ENCODE peak calls at places on chromosomes 3 and 15, in eight cellular contexts. One of them, this sample, is unnamed.

GRCh38 chr3:127208483-127209100 is 15.7 kb downstream of the PRR23E start:
- DNase-seq in heart left ventricle: no peak
- DNase-seq in brain microvascular endothelial cell: no peak
- DNase-seq in SJSA1: peak; percentile 9
- DNase-seq in ovary: no peak
- DNase-seq in CD4-positive, alpha-beta memory T cell: no peak
- DNase-seq in transverse colon: no peak
- DNase-seq in tibial artery: peak; percentile 15
- DNase-seq in this sample: no peak

GRCh38 chr3:3447671-3448070 is 268.2 kb upstream of the CRBN start:
- DNase-seq in brain microvascular endothelial cell: no peak
- DNase-seq in transverse colon: no peak
- DNase-seq in ovary: no peak
- DNase-seq in heart left ventricle: no peak
- DNase-seq in CD4-positive, alpha-beta memory T cell: no peak
- DNase-seq in tibial artery: no peak
- DNase-seq in SJSA1: no peak
- DNase-seq in this sample: no peak

GRCh38 chr3:68256635-68257034 is 602.2 kb upstream of the SUCLG2 start:
- DNase-seq in brain microvascular endothelial cell: no peak
- DNase-seq in ovary: no peak
- DNase-seq in tibial artery: no peak
- DNase-seq in transverse colon: no peak
- DNase-seq in SJSA1: no peak
- DNase-seq in CD4-positive, alpha-beta memory T cell: peak; percentile 7
- DNase-seq in heart left ventricle: no peak
- DNase-seq in this sample: no peak

GRCh38 chr15:100248236-100248635 is 93.5 kb downstream of the ADAMTS17 start:
- DNase-seq in tibial artery: no peak
- DNase-seq in CD4-positive, alpha-beta memory T cell: no peak
- DNase-seq in brain microvascular endothelial cell: no peak
- DNase-seq in transverse colon: no peak
- DNase-seq in heart left ventricle: no peak
- DNase-seq in ovary: peak; percentile 5
- DNase-seq in SJSA1: peak; percentile 22
- DNase-seq in this sample: no peak

GRCh38 chr3:167783781-167784180 is 48.3 kb downstream of the SERPINI1 start:
- DNase-seq in ovary: no peak
- DNase-seq in CD4-positive, alpha-beta memory T cell: no peak
- DNase-seq in heart left ventricle: peak; percentile 19
- DNase-seq in transverse colon: no peak
- DNase-seq in SJSA1: no peak
- DNase-seq in tibial artery: no peak
- DNase-seq in brain microvascular endothelial cell: no peak
- DNase-seq in this sample: no peak

GRCh38 chr3:196354151-196354550 is 16.0 kb upstream of the TM4SF19 start:
- DNase-seq in transverse colon: no peak
- DNase-seq in heart left ventricle: no peak
- DNase-seq in SJSA1: no peak
- DNase-seq in CD4-positive, alpha-beta memory T cell: no peak
- DNase-seq in tibial artery: no peak
- DNase-seq in ovary: no peak
- DNase-seq in brain microvascular endothelial cell: no peak
- DNase-seq in this sample: no peak

GRCh38 chr3:54527953-54528352 is 399.9 kb downstream of the LRTM1 start:
- DNase-seq in SJSA1: no peak
- DNase-seq in transverse colon: no peak
- DNase-seq in heart left ventricle: no peak
- DNase-seq in ovary: no peak
- DNase-seq in tibial artery: peak; percentile 44
- DNase-seq in CD4-positive, alpha-beta memory T cell: no peak
- DNase-seq in brain microvascular endothelial cell: no peak
- DNase-seq in this sample: no peak

GRCh38 chr3:71421820-71422566 is 161.5 kb downstream of the FOXP1 start:
- DNase-seq in CD4-positive, alpha-beta memory T cell: peak; percentile 48
- DNase-seq in brain microvascular endothelial cell: no peak
- DNase-seq in SJSA1: no peak
- DNase-seq in heart left ventricle: no peak
- DNase-seq in transverse colon: no peak
- DNase-seq in tibial artery: no peak
- DNase-seq in ovary: no peak
- DNase-seq in this sample: peak; percentile 70

GRCh38 chr3:4741404-4742307 is 237.6 kb upstream of the BHLHE40 start:
- DNase-seq in brain microvascular endothelial cell: peak; percentile 99
- DNase-seq in transverse colon: peak; percentile 52
- DNase-seq in SJSA1: peak; percentile 74
- DNase-seq in ovary: peak; percentile 86
- DNase-seq in CD4-positive, alpha-beta memory T cell: no peak
- DNase-seq in tibial artery: peak; percentile 79
- DNase-seq in heart left ventricle: peak; percentile 75
- DNase-seq in this sample: no peak

GRCh38 chr15:76340198-76340801 is 3.7 kb downstream of the ISL2 start:
- DNase-seq in brain microvascular endothelial cell: no peak
- DNase-seq in transverse colon: peak; percentile 28
- DNase-seq in heart left ventricle: no peak
- DNase-seq in tibial artery: no peak
- DNase-seq in CD4-positive, alpha-beta memory T cell: no peak
- DNase-seq in ovary: no peak
- DNase-seq in SJSA1: no peak
- DNase-seq in this sample: no peak

GRCh38 chr3:71060536-71060935 is 523.0 kb downstream of the FOXP1 start:
- DNase-seq in ovary: no peak
- DNase-seq in transverse colon: no peak
- DNase-seq in CD4-positive, alpha-beta memory T cell: peak; percentile 46
- DNase-seq in heart left ventricle: no peak
- DNase-seq in brain microvascular endothelial cell: no peak
- DNase-seq in SJSA1: no peak
- DNase-seq in tibial artery: no peak
- DNase-seq in this sample: no peak

GRCh38 chr3:13042127-13042931 is 30.9 kb downstream of the IQSEC1 start:
- DNase-seq in ovary: no peak
- DNase-seq in heart left ventricle: no peak
- DNase-seq in SJSA1: no peak
- DNase-seq in CD4-positive, alpha-beta memory T cell: no peak
- DNase-seq in brain microvascular endothelial cell: no peak
- DNase-seq in tibial artery: no peak
- DNase-seq in transverse colon: no peak
- DNase-seq in this sample: no peak

GRCh38 chr3:62607287-62608029 is 234.1 kb upstream of the FEZF2 start:
- DNase-seq in heart left ventricle: peak; percentile 39
- DNase-seq in CD4-positive, alpha-beta memory T cell: no peak
- DNase-seq in tibial artery: no peak
- DNase-seq in SJSA1: peak; percentile 42
- DNase-seq in brain microvascular endothelial cell: peak; percentile 84
- DNase-seq in transverse colon: no peak
- DNase-seq in ovary: no peak
- DNase-seq in this sample: no peak

GRCh38 chr15:89615135-89615534 is 39.9 kb downstream of the TICRR start:
- DNase-seq in brain microvascular endothelial cell: no peak
- DNase-seq in ovary: no peak
- DNase-seq in heart left ventricle: no peak
- DNase-seq in SJSA1: no peak
- DNase-seq in tibial artery: no peak
- DNase-seq in CD4-positive, alpha-beta memory T cell: no peak
- DNase-seq in transverse colon: no peak
- DNase-seq in this sample: no peak

GRCh38 chr15:81910997-81911396 is 134.8 kb downstream of the MEX3B start:
- DNase-seq in CD4-positive, alpha-beta memory T cell: no peak
- DNase-seq in ovary: no peak
- DNase-seq in heart left ventricle: no peak
- DNase-seq in brain microvascular endothelial cell: no peak
- DNase-seq in transverse colon: no peak
- DNase-seq in tibial artery: no peak
- DNase-seq in SJSA1: no peak
- DNase-seq in this sample: no peak

GRCh38 chr15:41169784-41170183 is 53.7 kb upstream of the INO80 start:
- DNase-seq in SJSA1: no peak
- DNase-seq in tibial artery: peak; percentile 34
- DNase-seq in CD4-positive, alpha-beta memory T cell: no peak
- DNase-seq in ovary: no peak
- DNase-seq in brain microvascular endothelial cell: no peak
- DNase-seq in heart left ventricle: no peak
- DNase-seq in transverse colon: no peak
- DNase-seq in this sample: no peak

GRCh38 chr3:143751643-143752178 is 96.6 kb downstream of the SLC9A9 start:
- DNase-seq in ovary: no peak
- DNase-seq in SJSA1: no peak
- DNase-seq in tibial artery: no peak
- DNase-seq in transverse colon: no peak
- DNase-seq in heart left ventricle: no peak
- DNase-seq in CD4-positive, alpha-beta memory T cell: peak; percentile 39
- DNase-seq in brain microvascular endothelial cell: no peak
- DNase-seq in this sample: no peak

GRCh38 chr3:152235709-152236298 is 32.9 kb upstream of the MBNL1 start:
- DNase-seq in CD4-positive, alpha-beta memory T cell: no peak
- DNase-seq in tibial artery: no peak
- DNase-seq in ovary: no peak
- DNase-seq in transverse colon: no peak
- DNase-seq in brain microvascular endothelial cell: peak; percentile 35
- DNase-seq in SJSA1: no peak
- DNase-seq in heart left ventricle: no peak
- DNase-seq in this sample: no peak

GRCh38 chr3:14256561-14257342 is 78.1 kb downstream of the LSM3 start:
- DNase-seq in transverse colon: peak; percentile 65
- DNase-seq in ovary: no peak
- DNase-seq in heart left ventricle: no peak
- DNase-seq in CD4-positive, alpha-beta memory T cell: no peak
- DNase-seq in SJSA1: no peak
- DNase-seq in tibial artery: no peak
- DNase-seq in brain microvascular endothelial cell: no peak
- DNase-seq in this sample: no peak

GRCh38 chr15:74228723-74229081 is 7.4 kb upstream of the CCDC33 start:
- DNase-seq in brain microvascular endothelial cell: no peak
- DNase-seq in tibial artery: no peak
- DNase-seq in SJSA1: no peak
- DNase-seq in transverse colon: no peak
- DNase-seq in CD4-positive, alpha-beta memory T cell: no peak
- DNase-seq in ovary: no peak
- DNase-seq in heart left ventricle: no peak
- DNase-seq in this sample: no peak

GRCh38 chr3:40737343-40737742 is 212.6 kb downstream of the ZNF621 start:
- DNase-seq in CD4-positive, alpha-beta memory T cell: no peak
- DNase-seq in transverse colon: no peak
- DNase-seq in brain microvascular endothelial cell: no peak
- DNase-seq in SJSA1: no peak
- DNase-seq in heart left ventricle: no peak
- DNase-seq in ovary: no peak
- DNase-seq in tibial artery: no peak
- DNase-seq in this sample: no peak
- H3K4me3 ChIP-seq in CD4-positive, alpha-beta memory T cell: no peak overlapping the region
- H3K4me3 ChIP-seq in transverse colon: no peak overlapping the region
- H3K4me3 ChIP-seq in brain microvascular endothelial cell: no peak overlapping the region
- H3K4me3 ChIP-seq in SJSA1: no peak overlapping the region
- H3K4me3 ChIP-seq in heart left ventricle: no peak overlapping the region
- H3K4me3 ChIP-seq in ovary: no peak overlapping the region
- H3K4me3 ChIP-seq in tibial artery: no peak overlapping the region
- H3K4me3 ChIP-seq in this sample: no peak overlapping the region

DNA sequence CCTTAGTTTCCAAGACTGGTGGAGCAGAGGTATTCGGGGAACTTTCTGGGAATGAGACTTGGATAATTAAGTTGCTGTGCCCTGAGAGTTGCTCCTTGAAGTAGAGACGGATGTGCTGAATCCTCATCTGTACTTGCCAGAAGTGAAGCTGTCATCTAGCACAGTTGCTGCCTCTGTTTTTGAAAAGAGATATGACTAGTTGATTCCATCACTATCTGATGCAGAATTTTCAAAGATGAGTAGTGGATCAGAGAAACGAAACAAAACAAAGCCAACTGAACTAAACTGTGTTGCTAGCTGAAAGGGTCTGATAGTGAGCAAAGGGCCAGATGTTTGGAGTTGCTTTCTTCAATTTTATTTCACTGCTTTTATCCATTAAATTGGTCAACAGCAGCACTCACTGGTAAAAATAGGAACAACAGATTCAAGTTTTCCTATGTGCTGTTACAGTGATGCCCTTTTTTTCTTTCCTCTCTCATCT is 52.7 kb downstream of the MITF start:
- DNase-seq in transverse colon: no peak
- DNase-seq in brain microvascular endothelial cell: peak; percentile 56
- DNase-seq in tibial artery: no peak
- DNase-seq in CD4-positive, alpha-beta memory T cell: no peak
- DNase-seq in SJSA1: no peak
- DNase-seq in heart left ventricle: no peak
- DNase-seq in ovary: no peak
- DNase-seq in this sample: no peak
- H3K27ac ChIP-seq in transverse colon: peak overlapping the region; percentile 45
- H3K27ac ChIP-seq in brain microvascular endothelial cell: peak overlapping the region; percentile 45
- H3K27ac ChIP-seq in tibial artery: peak overlapping the region; percentile 45
- H3K27ac ChIP-seq in CD4-positive, alpha-beta memory T cell: no peak overlapping the region
- H3K27ac ChIP-seq in SJSA1: no peak overlapping the region
- H3K27ac ChIP-seq in heart left ventricle: peak overlapping the region; percentile 48
- H3K27ac ChIP-seq in ovary: no peak overlapping the region
- H3K27ac ChIP-seq in this sample: peak overlapping the region; percentile 20

GRCh38 chr15:45197512-45197911 is 9.7 kb upstream of the SHF start:
- DNase-seq in CD4-positive, alpha-beta memory T cell: no peak
- DNase-seq in ovary: no peak
- DNase-seq in brain microvascular endothelial cell: no peak
- DNase-seq in heart left ventricle: no peak
- DNase-seq in tibial artery: no peak
- DNase-seq in transverse colon: no peak
- DNase-seq in SJSA1: no peak
- DNase-seq in this sample: no peak
- H3K4me3 ChIP-seq in CD4-positive, alpha-beta memory T cell: no peak overlapping the region
- H3K4me3 ChIP-seq in ovary: no peak overlapping the region
- H3K4me3 ChIP-seq in brain microvascular endothelial cell: no peak overlapping the region
- H3K4me3 ChIP-seq in heart left ventricle: no peak overlapping the region
- H3K4me3 ChIP-seq in tibial artery: no peak overlapping the region
- H3K4me3 ChIP-seq in transverse colon: no peak overlapping the region
- H3K4me3 ChIP-seq in SJSA1: no peak overlapping the region
- H3K4me3 ChIP-seq in this sample: peak overlapping the region; percentile 28

GRCh38 chr3:57918123-57918837 is 89.9 kb upstream of the FLNB start:
- DNase-seq in brain microvascular endothelial cell: peak; percentile 76
- DNase-seq in heart left ventricle: no peak
- DNase-seq in SJSA1: peak; percentile 56
- DNase-seq in ovary: no peak
- DNase-seq in CD4-positive, alpha-beta memory T cell: no peak
- DNase-seq in tibial artery: no peak
- DNase-seq in transverse colon: no peak
- DNase-seq in this sample: no peak

GRCh38 chr3:57919987-57920386 is 88.2 kb upstream of the FLNB start:
- DNase-seq in brain microvascular endothelial cell: no peak
- DNase-seq in ovary: no peak
- DNase-seq in CD4-positive, alpha-beta memory T cell: no peak
- DNase-seq in SJSA1: no peak
- DNase-seq in tibial artery: no peak
- DNase-seq in heart left ventricle: no peak
- DNase-seq in transverse colon: no peak
- DNase-seq in this sample: no peak

GRCh38 chr3:57923101-57923500 is 85.1 kb upstream of the FLNB start:
- DNase-seq in brain microvascular endothelial cell: no peak
- DNase-seq in transverse colon: no peak
- DNase-seq in CD4-positive, alpha-beta memory T cell: no peak
- DNase-seq in ovary: no peak
- DNase-seq in heart left ventricle: no peak
- DNase-seq in tibial artery: no peak
- DNase-seq in SJSA1: no peak
- DNase-seq in this sample: no peak

DNA sequence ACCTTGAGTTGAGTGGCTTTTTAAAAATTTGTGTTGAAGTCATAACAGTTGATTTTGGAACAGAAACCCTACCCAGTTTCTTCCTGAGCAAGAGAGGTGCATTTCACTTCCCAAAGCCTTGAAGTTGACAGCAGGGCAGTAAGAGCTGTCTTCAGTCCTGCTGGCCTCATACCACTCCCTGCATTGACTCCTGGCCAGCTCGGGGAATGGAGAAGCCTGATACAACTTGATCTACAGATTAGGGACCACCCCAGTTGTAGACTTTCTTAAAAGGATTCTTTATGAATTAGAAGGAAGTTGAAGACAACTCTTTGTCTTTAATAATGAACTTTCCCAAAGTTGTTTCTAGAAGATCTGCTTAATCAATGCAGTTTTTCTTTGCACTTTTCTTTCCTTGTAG is 90.6 kb upstream of the FLNB start:
- DNase-seq in ovary: no peak
- DNase-seq in brain microvascular endothelial cell: no peak
- DNase-seq in CD4-positive, alpha-beta memory T cell: no peak
- DNase-seq in transverse colon: no peak
- DNase-seq in tibial artery: no peak
- DNase-seq in SJSA1: peak; percentile 52
- DNase-seq in heart left ventricle: no peak
- DNase-seq in this sample: no peak
- H3K27ac ChIP-seq in ovary: no peak overlapping the region
- H3K27ac ChIP-seq in brain microvascular endothelial cell: peak overlapping the region; percentile 2
- H3K27ac ChIP-seq in CD4-positive, alpha-beta memory T cell: no peak overlapping the region
- H3K27ac ChIP-seq in transverse colon: peak overlapping the region; percentile 56
- H3K27ac ChIP-seq in tibial artery: peak overlapping the region; percentile 75
- H3K27ac ChIP-seq in SJSA1: peak overlapping the region; percentile 82
- H3K27ac ChIP-seq in heart left ventricle: peak overlapping the region; percentile 21
- H3K27ac ChIP-seq in this sample: no peak overlapping the region